ENCODE peak calls at places on chromosomes 12 and 14, in five cellular contexts. W, K, Q, A and S are unnamed samples.

GRCh38 chr12:100348657-100349454 is 8.0 kb upstream of the SLC17A8 start:
- DNase-seq in W (no peak), K (peak), Q (no peak), A (peak), S (peak)

GRCh38 chr14:75917322-75918251 is 64.2 kb downstream of the TGFB3 start:
- DNase-seq in W (no peak), K (no peak), Q (no peak), A (no peak), S (no peak)

GRCh38 chr14:50396636-50397460 is at the start of gene CDKL1:
- DNase-seq in W (peak), K (peak), Q (peak), A (peak), S (peak)

GRCh38 chr14:96648506-96649326 is 146.5 kb downstream of the PAPOLA start:
- DNase-seq in W (no peak), K (no peak), Q (no peak), A (no peak), S (no peak)

GRCh38 chr12:19451196-19451595 is 11.9 kb downstream of the AEBP2 start:
- DNase-seq in W (no peak), K (no peak), Q (no peak), A (no peak), S (no peak)

GRCh38 chr14:91202234-91202974 is 42.1 kb downstream of the GPR68 start:
- DNase-seq in W (no peak), K (no peak), Q (no peak), A (no peak), S (no peak)

GRCh38 chr12:3809357-3810015 is 56.6 kb upstream of the CRACR2A start:
- DNase-seq in W (no peak), K (no peak), Q (no peak), A (no peak), S (no peak)

GRCh38 chr12:104480012-104480411 is 23.3 kb downstream of the CHST11 start:
- DNase-seq in W (no peak), K (no peak), Q (no peak), A (no peak), S (no peak)

GRCh38 chr14:56494167-56494566 is 85.4 kb upstream of the TMEM260 start:
- DNase-seq in W (no peak), K (no peak), Q (no peak), A (no peak), S (no peak)

GRCh38 chr14:105537580-105538474 is 11.4 kb downstream of the TMEM121 start:
- DNase-seq in W (peak), K (peak), Q (no peak), A (no peak), S (peak)

GRCh38 chr12:6742833-6743232 is 10.1 kb downstream of the MLF2 start:
- DNase-seq in W (no peak), K (no peak), Q (no peak), A (no peak), S (no peak)

GRCh38 chr12:94289551-94290312 is 141.4 kb downstream of the PLXNC1 start:
- DNase-seq in W (no peak), K (no peak), Q (no peak), A (no peak), S (no peak)

GRCh38 chr12:3493225-3494049 is 2.4 kb downstream of the PRMT8 start:
- DNase-seq in W (no peak), K (no peak), Q (no peak), A (no peak), S (peak)

GRCh38 chr12:106275458-106275857 is 27.1 kb upstream of the TCP11L2 start:
- DNase-seq in W (no peak), K (no peak), Q (no peak), A (no peak), S (no peak)

GRCh38 chr12:94148841-94149780 is 734 bp downstream of the PLXNC1 start:
- DNase-seq in W (peak), K (peak), Q (no peak), A (peak), S (peak)

GRCh38 chr14:34628681-34629135 is 1.2 kb downstream of the SNX6 start:
- DNase-seq in W (no peak), K (peak), Q (no peak), A (peak), S (no peak)

GRCh38 chr14:24052656-24053547 is 1.1 kb downstream of the CARMIL3 start:
- DNase-seq in W (no peak), K (peak), Q (no peak), A (no peak), S (no peak)